ENCODE peak calls at places on chromosomes 12 and 14, in five cellular contexts. D, P, U, C and I are unnamed samples. For H3K36me3 and H3K27me3, the result is how much of the 10 kb centered on the place peaks cover.

GRCh38 chr12:30847259-30847658 is 79.3 kb upstream of the TSPAN11 start:
- DNase-seq in C (peak), U (peak), P (peak), D (no peak), I (no peak)

GRCh38 chr12:103530352-103530751 is 34.6 kb upstream of the C12orf42 start:
- DNase-seq in D (no peak), C (no peak), P (no peak), U (peak), I (no peak)

GRCh38 chr12:102024765-102025164 is 37.0 kb downstream of the WASHC3 start:
- DNase-seq in D (no peak), U (no peak), C (no peak), P (no peak), I (no peak)

GRCh38 chr12:67968316-67968715 is 20.9 kb upstream of the IFNG-AS1 start:
- DNase-seq in D (no peak), U (no peak), C (no peak), P (peak), I (no peak)

GRCh38 chr12:57370696-57371095 is 60.1 kb downstream of the R3HDM2 start:
- DNase-seq in D (no peak), U (no peak), P (no peak), C (no peak), I (no peak)

GRCh38 chr12:122079532-122080081 is 1.1 kb downstream of the MLXIP start:
- DNase-seq in D (peak), U (no peak), C (no peak), P (no peak), I (peak)

GRCh38 chr12:2765052-2765451 is 29.7 kb upstream of the FKBP4 start:
- DNase-seq in P (no peak), C (no peak), U (no peak), D (no peak), I (no peak)

GRCh38 chr14:27389402-27389801 is 791.6 kb upstream of the NOVA1 start:
- DNase-seq in C (no peak), U (no peak), P (no peak), D (no peak), I (no peak)

GRCh38 chr14:49497725-49498348 is 88.3 kb downstream of the RPS29 start:
- DNase-seq in P (peak), C (peak), D (no peak), U (peak), I (peak)

GRCh38 chr12:91189526-91189925 is 6.9 kb upstream of the DCN start:
- DNase-seq in D (no peak), U (no peak), P (peak), C (no peak), I (no peak)

GRCh38 chr12:31582155-31582554 is 8.8 kb downstream of the DENND5B start:
- DNase-seq in D (no peak), U (no peak), P (no peak), C (no peak), I (no peak)

GRCh38 chr14:78606111-78606510 is 435.9 kb downstream of the NRXN3 start:
- DNase-seq in D (no peak), P (peak), C (no peak), U (no peak), I (no peak)

GRCh38 chr12:84508943-84509342 is 403.7 kb downstream of the SLC6A15 start:
- DNase-seq in C (no peak), P (peak), U (no peak), D (no peak), I (no peak)

GRCh38 chr12:48717252-48717695 is 767 bp upstream of the CCNT1 start:
- DNase-seq in D (no peak), P (peak), U (peak), C (no peak), I (peak)

GRCh38 chr14:51860164-51860835 is at the start of gene GNG2:
- DNase-seq in U (peak), P (peak), D (peak), C (peak), I (peak)

GRCh38 chr14:61503167-61503801 is 181.9 kb downstream of the PRKCH start:
- DNase-seq in D (no peak), U (no peak), C (no peak), P (peak), I (no peak)

GRCh38 chr12:120833849-120834248 is 70.3 kb downstream of the SPPL3 start:
- DNase-seq in C (no peak), D (no peak), P (peak), U (no peak), I (no peak)

GRCh38 chr14:95255487-95255886 is 64.2 kb downstream of the CLMN start:
- DNase-seq in U (peak), D (no peak), C (no peak), P (peak), I (peak)
- H3K4me3 ChIP-seq in U (peak), D (no peak), C (no peak), P (no peak), I (no peak)

GRCh38 chr12:52363111-52363679 is 4.1 kb downstream of the KRT85 start:
- DNase-seq in C (no peak), P (no peak), D (no peak), U (no peak), I (no peak)

GRCh38 chr12:52362118-52362726 is 5.1 kb downstream of the KRT85 start:
- DNase-seq in D (no peak), C (no peak), P (no peak), U (no peak), I (peak)

GRCh38 chr12:52364901-52365489 is 2.3 kb downstream of the KRT85 start:
- DNase-seq in P (no peak), U (no peak), D (no peak), C (no peak), I (no peak)

GRCh38 chr12:52361553-52361952 is 5.7 kb downstream of the KRT85 start:
- DNase-seq in P (no peak), U (no peak), D (peak), C (no peak), I (no peak)

GRCh38 chr12:52364061-52364460 is 3.2 kb downstream of the KRT85 start:
- DNase-seq in P (no peak), C (no peak), D (no peak), U (no peak), I (no peak)
- H3K36me3 ChIP-seq in P (under half), C (under half), D (under half), U (under half), I (under half)

DNA sequence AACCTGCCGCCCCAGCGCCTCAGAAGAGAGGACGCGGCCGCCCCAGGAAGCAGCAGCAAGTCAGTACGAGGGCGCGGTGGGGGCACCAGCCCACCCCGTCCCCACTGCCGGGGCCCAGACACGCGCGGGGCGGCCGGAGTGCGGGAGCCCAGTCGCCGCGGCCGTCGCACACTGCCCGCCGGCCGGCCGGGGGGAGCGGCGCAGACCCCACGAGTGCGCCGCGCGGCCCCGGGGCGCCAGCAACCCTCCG is 965 bp downstream of the HMGA2 start:
- DNase-seq in C (no peak), P (no peak), U (no peak), D (no peak), I (no peak)
- H3K27me3 ChIP-seq in C (under half), P (under half), U (under half), D (half or more), I (under half)

GRCh38 chr12:130014485-130014807 is 110.6 kb upstream of the TMEM132D start:
- DNase-seq in U (peak), C (peak), P (peak), D (no peak), I (peak)

GRCh38 chr12:130018614-130019013 is 114.8 kb upstream of the TMEM132D start:
- DNase-seq in P (no peak), U (no peak), D (no peak), C (no peak), I (no peak)

GRCh38 chr12:130016194-130016593 is 112.4 kb upstream of the TMEM132D start:
- DNase-seq in D (no peak), P (no peak), C (no peak), U (no peak), I (no peak)

GRCh38 chr12:130016986-130017385 is 113.2 kb upstream of the TMEM132D start:
- DNase-seq in C (no peak), D (no peak), P (no peak), U (no peak), I (no peak)

DNA sequence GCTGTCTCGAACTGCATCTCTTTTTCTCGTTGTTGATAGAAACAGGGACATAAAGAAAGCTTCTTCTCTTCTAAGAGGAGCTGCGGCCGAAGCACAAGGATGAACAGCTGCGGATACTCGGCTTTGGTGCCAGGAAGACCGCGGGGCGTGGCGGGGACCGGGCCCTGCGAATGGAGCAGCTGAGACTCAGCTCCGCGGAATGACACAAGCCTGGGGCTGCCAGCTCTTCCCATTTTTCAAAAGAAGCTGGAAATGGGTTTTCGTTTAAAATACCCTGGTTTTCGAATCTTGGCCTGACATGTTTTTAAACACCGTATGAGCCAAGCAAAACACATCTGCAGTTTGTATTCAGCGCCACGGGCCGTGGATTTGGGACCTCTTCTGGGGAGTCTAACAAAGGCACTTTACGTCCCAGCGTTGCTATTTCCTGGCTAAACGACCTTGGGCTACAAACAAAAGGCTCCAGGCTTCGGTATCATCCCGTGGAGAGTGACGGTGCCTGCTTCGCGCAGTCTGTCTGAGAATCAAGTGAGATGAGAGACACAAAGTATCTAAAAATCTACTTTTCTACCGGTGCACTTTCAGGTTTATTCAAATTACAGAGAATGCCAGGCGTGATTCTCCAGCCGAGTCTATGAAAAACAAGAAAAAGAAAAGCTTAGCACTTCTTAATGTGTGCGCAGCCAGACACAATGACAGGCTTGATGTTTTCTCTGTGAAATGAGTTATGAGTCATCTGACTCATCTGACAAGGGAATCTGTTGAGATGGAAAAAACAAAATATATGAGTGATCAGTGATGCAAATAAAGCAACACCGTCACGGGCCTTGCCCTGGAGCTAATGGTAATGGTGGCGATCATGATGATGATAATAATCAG is 114.0 kb upstream of the TMEM132D start:
- DNase-seq in D (no peak), C (peak), P (no peak), U (peak), I (peak)
- H3K4me3 ChIP-seq in D (peak), C (no peak), P (no peak), U (no peak), I (no peak)

GRCh38 chr14:102042699-102043098 is 44.1 kb downstream of the HSP90AA1 start:
- DNase-seq in U (no peak), C (no peak), P (no peak), D (no peak), I (peak)
- H3K36me3 ChIP-seq in U (under half), C (half or more), P (half or more), D (half or more), I (half or more)

GRCh38 chr14:68708343-68708742 is 84.5 kb downstream of the ZFP36L1 start:
- DNase-seq in P (no peak), D (no peak), U (no peak), C (no peak), I (peak)
- H3K27me3 ChIP-seq in P (under half), D (under half), U (under half), C (under half), I (under half)

DNA sequence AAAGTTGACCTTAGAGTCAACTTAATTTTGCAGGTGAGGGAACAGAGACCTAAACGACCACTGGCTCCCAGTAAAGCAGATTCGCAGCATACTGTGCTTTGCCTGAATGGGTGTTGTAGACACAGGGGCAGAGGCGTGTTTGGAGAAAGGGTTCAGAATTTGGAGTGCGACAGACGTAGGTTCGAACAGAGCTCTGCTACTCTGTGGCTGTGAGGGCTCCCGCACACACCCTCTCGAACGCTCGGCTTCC is 240 bp upstream of the TOMM20L start:
- DNase-seq in D (no peak), P (no peak), C (no peak), U (no peak), I (no peak)
- H3K4me3 ChIP-seq in D (peak), P (peak), C (peak), U (peak), I (peak)

GRCh38 chr12:112046003-112046402 is 32.8 kb downstream of the ERP29 start:
- DNase-seq in C (no peak), D (no peak), U (no peak), P (no peak), I (no peak)

DNA sequence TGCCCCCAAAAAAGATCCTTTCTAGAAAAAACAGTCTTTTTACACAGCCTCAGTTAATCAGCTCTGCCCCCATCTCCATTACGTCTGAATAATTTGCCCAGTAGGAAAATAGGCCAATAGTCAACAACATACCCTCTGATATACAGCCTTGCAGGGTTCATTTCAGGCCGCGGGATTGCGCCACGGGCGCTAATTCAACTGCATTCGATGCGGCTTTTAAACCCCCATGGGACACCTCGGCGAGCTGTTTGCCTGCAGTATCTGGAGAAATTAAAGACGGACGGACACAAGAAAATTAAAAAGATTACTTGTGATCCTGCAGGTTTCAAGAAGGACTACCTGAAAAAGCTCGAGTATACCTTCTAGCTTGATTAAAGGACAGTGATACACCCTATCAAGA is 36.1 kb downstream of the ERP29 start:
- DNase-seq in D (no peak), P (no peak), U (no peak), C (no peak), I (no peak)
- H3K36me3 ChIP-seq in D (half or more), P (under half), U (under half), C (half or more), I (under half)